ENCODE peak calls at places on chromosomes 5 and 9, in eight cellular contexts. D, K, J, B, P, F, W and Q are unnamed samples.

GRCh38 chr9:100099722-100100042 is 639 bp downstream of the INVS start:
- DNase-seq in D (no peak), B (no peak), F (no peak), K (no peak), J (no peak), W (no peak), P (peak; percentile 76), Q (peak; percentile 60)

GRCh38 chr5:82332889-82333619 is 54.9 kb upstream of the RPS23 start:
- DNase-seq in B (peak; percentile 65), D (no peak), W (peak; percentile 62), J (no peak), K (no peak), F (peak; percentile 50), P (no peak), Q (no peak)

GRCh38 chr9:385818-386398 is 171.2 kb downstream of the DOCK8 start:
- DNase-seq in J (no peak), P (peak; percentile 81), K (peak; percentile 60), W (peak; percentile 85), F (peak; percentile 52), D (peak; percentile 66), B (peak; percentile 23), Q (peak; percentile 76)

GRCh38 chr9:93062364-93062763 is 3.9 kb downstream of the SUSD3 start:
- DNase-seq in F (no peak), D (no peak), W (no peak), B (no peak), P (peak; percentile 54), K (no peak), J (no peak), Q (no peak)

GRCh38 chr5:60092671-60093422 is 199.3 kb upstream of the PDE4D start:
- DNase-seq in F (peak; percentile 0), W (no peak), J (no peak), D (no peak), K (no peak), P (peak; percentile 24), B (peak; percentile 56), Q (no peak)

GRCh38 chr5:152532714-152533113 is 127.6 kb upstream of the NMUR2 start:
- DNase-seq in D (peak; percentile 62), P (peak; percentile 57), F (peak; percentile 56), B (peak; percentile 63), W (peak; percentile 71), K (peak; percentile 29), J (no peak), Q (peak; percentile 81)

GRCh38 chr9:136821333-136822031 is 13.7 kb downstream of the RABL6 start:
- DNase-seq in K (no peak), F (no peak), J (no peak), P (no peak), D (peak; percentile 65), B (peak; percentile 33), W (peak; percentile 66), Q (peak; percentile 75)

GRCh38 chr9:74770508-74771261 is 117.0 kb downstream of the TRPM6 start:
- DNase-seq in B (peak; percentile 49), W (peak; percentile 31), P (peak; percentile 60), D (peak; percentile 63), F (no peak), J (peak; percentile 19), K (peak; percentile 66), Q (peak; percentile 49)

GRCh38 chr9:73689091-73689870 is 537.6 kb downstream of the ANXA1 start:
- DNase-seq in B (no peak), P (no peak), D (no peak), W (peak; percentile 6), J (no peak), K (no peak), F (no peak), Q (no peak)

GRCh38 chr9:5509573-5509972 is 758 bp upstream of the PDCD1LG2 start:
- DNase-seq in W (peak; percentile 92), P (no peak), J (no peak), B (peak; percentile 90), K (no peak), D (peak; percentile 83), F (peak; percentile 99), Q (no peak)

GRCh38 chr5:90967443-90967842 is 408.8 kb downstream of the ADGRV1 start:
- DNase-seq in K (no peak), B (no peak), J (no peak), W (peak; percentile 27), P (peak; percentile 34), D (no peak), F (no peak), Q (no peak)

GRCh38 chr5:90968319-90968718 is 409.7 kb downstream of the ADGRV1 start:
- DNase-seq in D (no peak), B (peak; percentile 44), P (peak; percentile 19), F (no peak), W (peak; percentile 47), J (no peak), K (no peak), Q (no peak)

GRCh38 chr5:90967851-90968250 is 409.3 kb downstream of the ADGRV1 start:
- DNase-seq in B (no peak), P (peak; percentile 24), K (no peak), D (no peak), J (no peak), F (no peak), W (no peak), Q (no peak)

GRCh38 chr5:90962481-90962880 is 403.9 kb downstream of the ADGRV1 start:
- DNase-seq in F (no peak), J (no peak), P (no peak), W (no peak), D (no peak), B (no peak), K (no peak), Q (no peak)

GRCh38 chr5:90965110-90965676 is 406.6 kb downstream of the ADGRV1 start:
- DNase-seq in D (no peak), P (no peak), F (no peak), J (no peak), W (no peak), B (no peak), K (no peak), Q (no peak)
- H3K4me3 ChIP-seq in D (no peak overlapping the region), P (no peak overlapping the region), F (no peak overlapping the region), J (no peak overlapping the region), W (no peak overlapping the region), B (no peak overlapping the region), K (no peak overlapping the region), Q (no peak overlapping the region)

GRCh38 chr9:135220601-135221575 is 133.4 kb downstream of the OLFM1 start:
- DNase-seq in P (no peak), F (no peak), J (peak; percentile 6), B (no peak), D (no peak), W (no peak), K (no peak), Q (no peak)
- H3K4me1 ChIP-seq in P (no peaks in the 10 kb centered on the region), F (no peaks in the 10 kb centered on the region), J (peaks cover 35% of the 10 kb centered on the region), B (no peaks in the 10 kb centered on the region), D (peaks cover 63% of the 10 kb centered on the region), W (peaks cover 15% of the 10 kb centered on the region), K (peaks cover 11% of the 10 kb centered on the region), Q (peaks cover 53% of the 10 kb centered on the region)

GRCh38 chr9:89436963-89437625 is 60.8 kb downstream of the SEMA4D start:
- DNase-seq in K (no peak), J (no peak), W (no peak), D (no peak), P (no peak), F (no peak), B (no peak), Q (no peak)
- H3K4me3 ChIP-seq in K (no peak overlapping the region), J (no peak overlapping the region), W (no peak overlapping the region), D (no peak overlapping the region), P (no peak overlapping the region), F (no peak overlapping the region), B (no peak overlapping the region), Q (no peak overlapping the region)

GRCh38 chr9:35829764-35830096 is 702 bp downstream of the TMEM8B start:
- DNase-seq in P (no peak), J (no peak), F (no peak), W (no peak), D (no peak), B (no peak), K (no peak), Q (no peak)
- H3K4me1 ChIP-seq in P (peaks cover 15% of the 10 kb centered on the region), J (peaks cover 53% of the 10 kb centered on the region), F (peaks cover 8% of the 10 kb centered on the region), W (peaks cover 27% of the 10 kb centered on the region), D (peaks cover 9% of the 10 kb centered on the region), B (peaks cover 23% of the 10 kb centered on the region), K (no peaks in the 10 kb centered on the region), Q (peaks cover 11% of the 10 kb centered on the region)

DNA sequence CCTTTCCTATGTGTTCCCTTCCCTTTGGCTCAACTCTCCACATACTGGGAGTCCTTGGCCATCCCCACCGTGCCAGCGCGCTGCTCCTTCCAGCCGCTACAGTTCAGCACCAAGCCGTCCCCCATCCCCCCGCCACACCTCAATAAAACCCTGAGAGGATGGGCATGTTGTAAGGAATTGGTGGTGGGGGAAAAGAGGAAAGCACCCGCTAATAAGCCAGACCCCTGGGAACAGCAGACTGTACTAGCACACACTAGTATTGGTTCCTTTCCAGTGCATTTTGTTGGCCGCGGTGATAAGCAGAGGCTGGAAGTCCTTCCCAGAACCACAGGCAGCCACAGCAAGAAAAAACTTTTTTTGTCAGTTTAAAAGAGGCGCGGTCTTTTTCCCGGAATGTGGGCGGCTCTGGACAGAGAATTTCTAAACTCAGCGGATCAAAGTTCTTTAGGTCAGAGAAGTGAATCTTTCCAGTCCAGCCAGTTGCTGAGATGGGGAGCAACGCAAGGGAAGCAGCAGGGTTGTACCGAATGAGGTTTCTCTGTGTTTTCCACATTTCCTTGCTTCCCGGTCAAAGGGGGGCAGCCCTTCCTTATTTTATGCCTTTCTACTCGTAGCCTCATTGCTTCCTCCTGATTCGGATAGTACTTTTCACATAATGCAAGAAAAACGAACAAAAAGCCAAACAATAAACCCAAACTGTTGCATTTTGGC is 2.1 kb downstream of the CHSY3 start:
- DNase-seq in B (peak; percentile 64), D (no peak), J (peak; percentile 13), K (no peak), W (peak; percentile 71), P (no peak), F (no peak), Q (peak; percentile 42)
- H3K4me3 ChIP-seq in B (no peak overlapping the region), D (no peak overlapping the region), J (peak overlapping the region; percentile 76), K (peak overlapping the region; percentile 17), W (peak overlapping the region; percentile 53), P (no peak overlapping the region), F (peak overlapping the region; percentile 31), Q (peak overlapping the region; percentile 64)